ENCODE peak calls at places on chromosomes 13 and 19, in six cellular contexts. R, B, L, U, C and K are unnamed samples.
A peak's percentile ranks its signal among the peaks of the same experiment; 100 is the strongest.

GRCh38 chr19:38209671-38210457 is 14.2 kb downstream of the DPF1 start:
- DNase-seq in R (peak; percentile 37), L (peak; percentile 62), C (peak; percentile 38), U (peak; percentile 53), B (peak; percentile 72), K (peak; percentile 45)

GRCh38 chr13:49026851-49027250 is 51.1 kb downstream of the FNDC3A start:
- DNase-seq in U (no peak), C (peak; percentile 7), R (peak; percentile 48), B (no peak), L (no peak), K (no peak)

GRCh38 chr19:28020631-28021315 is 1192.2 kb downstream of the UQCRFS1 start:
- DNase-seq in U (no peak), C (no peak), L (peak; percentile 10), B (no peak), R (no peak), K (no peak)

GRCh38 chr19:43618921-43619261 is 538 bp downstream of the ZNF428 start:
- DNase-seq in R (peak; percentile 8), B (no peak), L (no peak), U (no peak), C (no peak), K (no peak)

GRCh38 chr19:44232867-44233266 is 20.5 kb downstream of the ZNF227 start:
- DNase-seq in C (no peak), L (no peak), U (no peak), B (no peak), R (no peak), K (no peak)

GRCh38 chr19:55253842-55254624 is 4.8 kb downstream of the PPP6R1 start:
- DNase-seq in U (no peak), C (no peak), L (no peak), R (no peak), B (no peak), K (no peak)

GRCh38 chr13:98320561-98321105 is 143.6 kb upstream of the RNF113B start:
- DNase-seq in U (no peak), L (peak; percentile 83), C (no peak), R (no peak), B (no peak), K (peak; percentile 83)

GRCh38 chr19:2477732-2478191 is 1.8 kb downstream of the GADD45B start:
- DNase-seq in C (peak; percentile 68), U (no peak), R (peak; percentile 49), L (no peak), B (no peak), K (peak; percentile 58)

GRCh38 chr13:50713849-50714248 is 129.6 kb downstream of the DLEU7 start:
- DNase-seq in R (peak; percentile 59), U (no peak), B (no peak), C (peak; percentile 95), L (no peak), K (peak; percentile 61)

GRCh38 chr13:76745246-76746200 is 140.7 kb downstream of the KCTD12 start:
- DNase-seq in B (no peak), C (peak; percentile 18), U (no peak), L (no peak), R (no peak), K (peak; percentile 4)

GRCh38 chr13:49348748-49349147 is 95.1 kb downstream of the CAB39L start:
- DNase-seq in U (no peak), R (no peak), C (no peak), B (peak; percentile 84), L (peak; percentile 55), K (peak; percentile 18)

GRCh38 chr13:93775507-93776108 is 549.0 kb downstream of the GPC6 start:
- DNase-seq in U (no peak), C (peak; percentile 46), R (peak; percentile 85), L (no peak), B (no peak), K (peak; percentile 9)

GRCh38 chr19:34555447-34555846 is 73.9 kb downstream of the WTIP start:
- DNase-seq in B (peak; percentile 61), L (peak; percentile 33), R (no peak), C (no peak), U (no peak), K (peak; percentile 62)

GRCh38 chr13:25292301-25292700 is 5.0 kb upstream of the MTMR6 start:
- DNase-seq in C (peak; percentile 33), L (peak; percentile 48), U (no peak), R (peak; percentile 47), B (peak; percentile 36), K (no peak)

GRCh38 chr19:7494416-7495098 is 5.7 kb upstream of the PEX11G start:
- DNase-seq in L (peak; percentile 17), B (no peak), U (no peak), R (no peak), C (peak; percentile 93), K (no peak)

GRCh38 chr13:107124129-107124718 is 556.3 kb upstream of the ARGLU1 start:
- DNase-seq in R (peak; percentile 36), C (peak; percentile 18), L (peak; percentile 33), B (no peak), U (peak; percentile 37), K (no peak)

GRCh38 chr19:45114116-45114515 is 21.1 kb downstream of the PPP1R37 start:
- DNase-seq in C (no peak), U (no peak), L (no peak), R (no peak), B (no peak), K (no peak)

GRCh38 chr19:5974721-5975387 is 3.1 kb downstream of the RANBP3 start:
- DNase-seq in L (no peak), R (peak; percentile 35), U (no peak), B (no peak), C (no peak), K (no peak)

GRCh38 chr13:106083620-106084350 is 451.7 kb downstream of the EFNB2 start:
- DNase-seq in L (peak; percentile 70), B (peak; percentile 47), C (peak; percentile 61), R (peak; percentile 54), U (no peak), K (peak; percentile 28)

GRCh38 chr19:50556236-50557008 is 11.8 kb downstream of the LRRC4B start:
- DNase-seq in C (peak; percentile 32), R (peak; percentile 59), L (peak; percentile 88), U (peak; percentile 92), B (peak; percentile 94), K (peak; percentile 46)

GRCh38 chr13:62185631-62186256 is 770.1 kb upstream of the PCDH20 start:
- DNase-seq in L (peak; percentile 63), B (peak; percentile 42), U (peak; percentile 2), C (no peak), R (no peak), K (no peak)

GRCh38 chr19:18932216-18932841 is 8.7 kb downstream of the HOMER3 start:
- DNase-seq in U (peak; percentile 91), R (no peak), L (peak; percentile 96), C (peak; percentile 40), B (peak; percentile 99), K (peak; percentile 77)

GRCh38 chr19:6739884-6740588 is 556 bp downstream of the TRIP10 start:
- DNase-seq in C (peak; percentile 51), R (no peak), L (peak; percentile 64), B (peak; percentile 62), U (no peak), K (peak; percentile 69)

GRCh38 chr13:76711515-76712182 is 174.6 kb downstream of the KCTD12 start:
- DNase-seq in U (no peak), C (peak; percentile 89), R (peak; percentile 94), B (no peak), L (no peak), K (peak; percentile 88)

GRCh38 chr13:64540468-64540867 is 2689.7 kb downstream of the PCDH9 start:
- DNase-seq in U (no peak), R (peak; percentile 11), L (no peak), C (no peak), B (no peak), K (no peak)

GRCh38 chr19:2145831-2146241 is 5.5 kb downstream of the AP3D1 start:
- DNase-seq in R (peak; percentile 21), B (no peak), U (no peak), C (no peak), L (no peak), K (no peak)

DNA sequence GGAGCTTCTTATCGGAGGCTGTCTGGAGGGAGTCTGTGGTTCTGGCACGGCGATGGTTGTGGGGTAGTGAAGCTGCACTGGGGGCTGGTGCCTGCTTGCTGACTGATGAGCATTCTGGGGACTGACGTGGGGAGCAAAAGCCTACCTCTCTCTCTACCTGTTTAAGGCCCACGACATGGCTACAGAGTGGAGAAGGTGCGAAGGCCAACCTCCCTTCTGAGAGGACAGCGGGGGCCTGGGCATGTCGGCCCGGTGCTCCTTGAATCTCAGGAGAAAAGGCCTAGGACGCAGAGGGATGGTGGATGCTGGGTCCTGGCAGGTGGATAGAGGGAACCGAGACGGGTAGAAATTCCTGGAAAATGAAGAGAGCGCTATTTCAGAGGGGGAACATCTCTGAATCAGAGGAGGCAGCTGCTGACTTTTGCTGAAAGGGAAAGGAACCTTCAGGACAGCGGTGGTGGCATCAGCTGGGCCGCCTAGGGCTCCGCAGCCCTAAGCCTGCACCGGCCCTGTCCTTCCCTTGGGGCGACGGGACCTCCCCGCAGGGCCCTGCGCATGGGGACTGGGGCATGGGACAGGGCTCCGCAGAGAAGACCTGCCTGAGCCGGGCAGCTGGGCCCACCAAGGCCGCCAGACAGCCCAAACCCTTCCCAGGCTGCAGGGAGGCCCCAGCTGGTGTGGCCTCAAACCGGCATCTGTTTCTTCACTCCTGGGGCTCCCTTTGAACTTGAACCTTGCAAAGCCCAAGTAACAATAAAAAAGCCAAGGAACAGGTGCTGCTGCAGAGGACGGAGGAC is 35.0 kb upstream of the MEDAG start:
- DNase-seq in U (no peak), R (no peak), C (no peak), L (no peak), B (peak; percentile 43), K (no peak)
- H3K27ac ChIP-seq in U (no peak overlapping the region), R (peak overlapping the region; percentile 97), C (peak overlapping the region; percentile 98), L (no peak overlapping the region), B (no peak overlapping the region), K (peak overlapping the region; percentile 91)

DNA sequence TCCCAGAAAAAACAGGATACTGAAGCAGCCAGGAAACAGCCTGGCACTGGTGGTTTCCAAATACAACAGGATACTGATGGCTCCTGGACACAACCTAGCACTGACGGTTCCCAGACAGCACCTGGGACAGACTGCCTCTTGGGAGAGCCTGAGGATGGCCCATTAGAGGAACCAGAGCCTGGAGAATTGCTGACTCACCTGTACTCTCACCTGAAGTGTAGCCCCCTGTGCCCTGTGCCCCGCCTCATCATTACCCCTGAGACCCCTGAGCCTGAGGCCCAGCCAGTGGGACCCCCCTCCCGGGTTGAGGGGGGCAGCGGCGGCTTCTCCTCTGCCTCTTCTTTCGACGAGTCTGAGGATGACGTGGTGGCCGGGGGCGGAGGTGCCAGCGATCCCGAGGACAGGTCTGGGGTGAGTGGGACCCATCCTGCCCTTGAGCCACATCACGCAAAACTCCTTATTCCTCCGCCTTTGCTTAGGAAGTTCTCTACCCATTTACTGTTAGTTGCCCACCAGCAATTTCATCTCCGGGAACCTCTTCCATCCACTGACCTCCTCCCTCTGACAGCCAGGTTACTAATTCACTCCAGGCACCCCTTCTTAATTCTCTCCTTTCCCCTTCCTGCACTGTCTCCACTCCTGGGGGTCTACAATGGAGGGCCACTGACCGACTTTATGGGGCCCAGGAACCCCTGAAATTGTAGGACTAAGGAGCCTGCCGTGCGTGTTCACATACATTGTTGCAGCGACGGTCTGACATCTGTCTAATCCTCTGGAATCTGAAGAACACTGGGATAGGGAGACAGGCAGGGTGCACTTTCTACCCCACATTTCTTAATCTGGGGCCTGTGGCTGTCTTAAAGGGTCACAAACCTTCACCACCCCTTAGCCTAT is 1.2 kb downstream of the ITPKC start:
- DNase-seq in B (peak; percentile 38), U (no peak), C (peak; percentile 46), R (peak; percentile 15), L (peak; percentile 61), K (peak; percentile 43)
- H3K18ac ChIP-seq in B (peak overlapping the region; percentile 65), U (no peak overlapping the region), C (peak overlapping the region; percentile 46), R (peak overlapping the region; percentile 6), L (peak overlapping the region; percentile 77), K (peak overlapping the region; percentile 44)

GRCh38 chr19:13847033-13847899 is 29.7 kb upstream of the NANOS3 start:
- DNase-seq in C (peak; percentile 97), R (peak; percentile 91), U (peak; percentile 95), B (peak; percentile 92), L (peak; percentile 97), K (peak; percentile 95)
- H3K4me1 ChIP-seq in C (peaks cover 57% of the 10 kb centered on the region), R (peaks cover 41% of the 10 kb centered on the region), U (peaks cover 45% of the 10 kb centered on the region), B (peaks cover 7% of the 10 kb centered on the region), L (peaks cover 7% of the 10 kb centered on the region), K (peaks cover 59% of the 10 kb centered on the region)

GRCh38 chr19:40688294-40688693 is 2.2 kb downstream of the NUMBL start:
- DNase-seq in L (no peak), U (no peak), C (no peak), B (no peak), R (no peak), K (no peak)
- H3K27ac ChIP-seq in L (no peak overlapping the region), U (no peak overlapping the region), C (no peak overlapping the region), B (no peak overlapping the region), R (no peak overlapping the region), K (no peak overlapping the region)